ENCODE peak calls at places on chromosomes 1 and 21, in eight cellular contexts. J is PC-3; F is prostate gland; U is hepatocyte; V is NT2/D1; N is adipocyte; D is effector memory CD4-positive, alpha-beta T cell; M is stomach. K is an unnamed sample. For H3K4me1 and H3K36me3, the result is how much of the 10 kb centered on the place peaks cover.

GRCh38 chr1:65508051-65508450 is 87.6 kb downstream of the LEPR start:
- DNase-seq in J (no peak), F (no peak), U (no peak), V (no peak), N (no peak), D (no peak), M (no peak), K (no peak)

GRCh38 chr1:12157366-12158231 is 9.2 kb upstream of the TNFRSF1B start:
- DNase-seq in J (peak), F (no peak), U (no peak), V (no peak), N (no peak), D (no peak), M (no peak), K (peak)

GRCh38 chr1:10726355-10726754 is 70.1 kb downstream of the CASZ1 start:
- DNase-seq in J (peak), F (peak), U (no peak), V (no peak), N (no peak), D (no peak), M (peak), K (peak)

GRCh38 chr1:201495447-201496295 is 11.3 kb downstream of the CSRP1 start:
- DNase-seq in J (no peak), F (peak), U (peak), V (no peak), N (peak), D (no peak), M (peak), K (no peak)

GRCh38 chr1:186175588-186175987 is 199.5 kb downstream of the TPR start:
- DNase-seq in J (no peak), F (peak), U (no peak), V (no peak), N (no peak), D (no peak), M (no peak), K (no peak)

GRCh38 chr1:98405581-98406059 is 255.9 kb upstream of the SNX7 start:
- DNase-seq in J (peak), F (no peak), U (no peak), V (no peak), N (no peak), D (no peak), M (no peak), K (no peak)

GRCh38 chr1:87594736-87595383 is 266.2 kb downstream of the LMO4 start:
- DNase-seq in J (no peak), F (no peak), U (peak), V (no peak), N (no peak), D (no peak), M (no peak), K (no peak)

GRCh38 chr1:66262233-66262632 is 271.7 kb upstream of the SGIP1 start:
- DNase-seq in J (peak), F (peak), U (peak), V (no peak), N (peak), D (no peak), M (no peak), K (no peak)

GRCh38 chr1:47002211-47002610 is 21.3 kb upstream of the CYP4X1 start:
- DNase-seq in J (peak), F (no peak), U (no peak), V (peak), N (no peak), D (no peak), M (no peak), K (no peak)

GRCh38 chr1:197958438-197958837 is 41.3 kb downstream of the LHX9 start:
- DNase-seq in J (no peak), F (no peak), U (no peak), V (no peak), N (no peak), D (no peak), M (no peak), K (no peak)

GRCh38 chr1:117105003-117105402 is 16.5 kb downstream of the TRIM45 start:
- DNase-seq in J (no peak), F (no peak), U (no peak), V (no peak), N (no peak), D (no peak), M (no peak), K (no peak)

DNA sequence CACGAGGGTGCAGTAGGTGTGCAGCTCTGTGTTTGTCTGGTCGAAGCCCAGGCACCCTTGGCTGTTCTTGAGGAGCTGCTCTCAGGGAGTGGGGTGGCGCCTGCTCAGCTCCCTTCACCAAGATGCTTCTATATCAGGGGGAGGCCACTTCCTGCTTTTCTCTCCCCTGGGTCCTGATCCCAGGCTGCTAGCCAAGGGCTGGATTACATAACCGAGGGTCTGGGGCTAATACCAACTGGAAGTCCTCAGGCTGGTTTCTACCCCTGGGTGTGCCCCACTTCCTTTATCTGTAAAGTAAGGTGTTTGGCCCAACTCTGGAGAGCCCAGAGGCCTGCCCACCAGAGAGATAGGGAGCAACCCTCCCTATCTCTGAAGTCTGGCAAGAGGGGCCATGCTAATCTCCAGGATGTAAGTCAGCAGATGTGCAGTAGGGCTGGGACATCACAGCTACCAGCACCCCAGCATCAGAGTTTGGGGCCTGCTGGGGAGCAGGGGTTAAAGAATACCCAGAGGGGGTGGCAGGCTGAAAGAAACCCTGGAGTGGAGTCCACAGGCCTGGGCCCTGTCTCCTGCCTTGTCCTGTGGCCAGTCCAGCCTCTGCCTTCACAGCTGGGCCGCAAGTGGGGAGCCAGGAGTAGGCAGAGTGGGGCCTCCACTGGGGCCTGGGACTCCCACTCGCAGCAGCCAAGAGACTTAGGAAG is 2.1 kb downstream of the SELENBP1 start:
- DNase-seq in J (no peak), F (no peak), U (no peak), V (no peak), N (no peak), D (no peak), M (peak), K (no peak)
- H3K4me3 ChIP-seq in J (no peak), F (no peak), U (no peak), V (no peak), N (peak), D (no peak), M (peak), K (no peak)

DNA sequence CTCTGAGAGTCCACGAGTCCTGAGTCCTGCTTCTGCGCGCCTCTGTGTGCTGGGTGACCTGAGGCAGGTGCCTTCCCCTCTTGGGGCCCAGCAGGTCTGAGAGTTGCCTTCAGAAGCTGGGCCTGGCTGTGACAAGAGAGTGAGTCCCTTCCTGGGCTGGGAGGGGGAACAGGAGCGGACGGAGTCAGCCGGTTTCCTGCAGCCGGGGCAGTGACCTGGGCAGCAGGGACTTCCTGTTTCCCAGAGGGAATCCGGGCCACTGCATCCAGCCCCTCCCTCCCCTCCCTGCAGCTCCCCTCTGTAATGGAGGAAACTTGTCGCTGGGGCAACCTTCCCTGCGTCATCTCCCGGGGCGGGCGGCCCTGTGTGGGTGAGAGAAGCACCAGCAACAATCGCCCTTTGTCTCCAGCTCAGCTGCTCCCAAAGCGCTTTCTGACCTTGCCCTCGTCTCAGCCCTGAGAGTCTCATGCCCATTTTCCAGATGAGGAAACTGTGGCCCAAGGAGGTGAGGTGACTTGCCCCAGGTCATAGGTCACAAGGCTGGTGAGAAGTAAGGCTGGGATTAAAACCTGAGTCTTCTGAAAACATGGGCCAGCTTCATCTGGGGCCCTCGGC is 61.1 kb downstream of the SDC3 start:
- DNase-seq in J (no peak), F (no peak), U (peak), V (no peak), N (no peak), D (no peak), M (peak), K (no peak)
- H3K4me1 ChIP-seq in J (under half), F (under half), U (under half), V (half or more), N (under half), D (under half), M (under half), K (under half)

GRCh38 chr1:36537190-36537768 is 54.6 kb upstream of the CSF3R start:
- DNase-seq in J (no peak), F (no peak), U (no peak), V (no peak), N (no peak), D (no peak), M (no peak), K (no peak)

GRCh38 chr1:36542962-36543515 is 60.3 kb upstream of the CSF3R start:
- DNase-seq in J (peak), F (no peak), U (no peak), V (peak), N (peak), D (no peak), M (no peak), K (no peak)

GRCh38 chr1:36539526-36539925 is 56.8 kb upstream of the CSF3R start:
- DNase-seq in J (no peak), F (no peak), U (peak), V (no peak), N (no peak), D (no peak), M (no peak), K (no peak)

GRCh38 chr1:36540056-36540455 is 57.3 kb upstream of the CSF3R start:
- DNase-seq in J (no peak), F (no peak), U (no peak), V (no peak), N (no peak), D (no peak), M (no peak), K (no peak)

DNA sequence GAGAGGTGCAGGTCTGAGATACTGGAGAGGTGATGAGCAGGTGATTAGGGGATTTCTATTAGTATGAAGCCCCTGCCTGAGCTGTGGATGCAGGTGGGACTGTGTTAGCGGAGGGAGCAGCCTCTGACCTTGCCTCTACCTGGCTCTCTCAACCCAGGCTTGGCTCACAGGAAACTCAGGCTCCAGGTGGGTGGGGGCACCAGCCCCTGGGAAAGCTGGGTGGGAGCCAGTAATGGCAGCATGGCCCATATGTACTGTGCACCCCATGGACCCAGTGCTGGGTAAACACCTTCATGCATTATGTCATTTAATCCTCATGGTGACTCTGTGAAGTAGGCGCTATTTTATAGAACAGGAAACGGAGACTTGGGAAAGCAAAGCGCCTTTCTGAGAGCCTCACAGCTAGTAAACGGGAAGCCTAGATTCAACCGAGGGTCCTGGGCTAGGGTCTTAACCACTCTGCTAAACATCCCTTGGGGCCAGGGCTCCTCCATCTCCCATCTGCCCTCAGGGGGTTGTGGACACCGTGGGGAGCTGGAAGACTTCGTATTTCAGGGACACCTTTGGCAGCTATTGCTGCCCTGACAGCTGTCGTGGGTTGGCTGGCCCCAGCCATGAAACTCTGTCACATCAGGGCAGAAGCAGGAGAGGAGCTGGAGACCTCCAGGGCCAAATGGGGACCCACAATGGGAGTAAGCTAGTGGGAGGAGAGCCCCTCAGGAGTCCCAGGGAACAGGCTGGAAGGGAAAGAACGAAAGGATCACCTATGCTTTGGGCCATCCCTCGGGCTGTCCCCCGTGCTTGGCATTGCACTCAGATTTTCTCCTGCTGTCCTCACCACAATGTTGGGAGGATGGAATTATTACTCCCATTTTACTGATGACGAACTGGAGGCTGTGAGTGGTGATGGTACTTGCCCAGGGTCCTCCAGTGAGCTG is 59.6 kb upstream of the CSF3R start:
- DNase-seq in J (no peak), F (no peak), U (no peak), V (no peak), N (no peak), D (no peak), M (no peak), K (no peak)
- H3K36me3 ChIP-seq in J (under half), F (under half), U (under half), V (under half), N (under half), D (under half), M (under half), K (under half)

GRCh38 chr21:39656209-39656608 is 43.5 kb downstream of the B3GALT5 start:
- DNase-seq in J (no peak), F (no peak), U (no peak), V (no peak), N (no peak), D (no peak), M (no peak), K (no peak)
- H3K4me3 ChIP-seq in J (no peak), F (no peak), U (no peak), V (no peak), N (no peak), D (no peak), M (no peak), K (no peak)

DNA sequence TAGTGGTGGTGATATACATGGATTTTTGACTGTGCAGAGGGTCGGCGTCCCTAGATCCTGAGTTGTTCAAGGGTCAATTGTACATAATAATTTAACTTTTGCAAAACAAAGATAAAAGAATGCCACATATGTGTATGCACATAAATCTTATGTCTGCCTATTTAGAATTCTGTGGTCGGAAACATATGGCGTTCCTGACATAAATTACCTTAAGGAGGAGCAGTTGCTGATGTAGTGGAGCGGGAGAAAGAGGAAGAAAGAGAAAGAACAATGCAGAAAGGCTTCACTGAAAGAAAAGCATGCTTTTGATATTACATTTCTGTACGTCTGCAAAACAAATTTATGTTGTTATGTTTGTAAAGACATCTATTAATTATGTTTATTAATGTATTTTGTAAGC is 40.0 kb downstream of the S1PR1 start:
- DNase-seq in J (no peak), F (no peak), U (no peak), V (no peak), N (no peak), D (no peak), M (no peak), K (no peak)
- H3K4me1 ChIP-seq in J (under half), F (under half), U (under half), V (under half), N (under half), D (half or more), M (under half), K (half or more)

GRCh38 chr1:174991473-174991872 is 8.3 kb upstream of the CACYBP start:
- DNase-seq in J (no peak), F (no peak), U (no peak), V (no peak), N (no peak), D (no peak), M (no peak), K (no peak)
- H3K36me3 ChIP-seq in J (under half), F (under half), U (under half), V (under half), N (under half), D (under half), M (under half), K (under half)

GRCh38 chr1:228463559-228464455 is 23.4 kb upstream of the RNF187 start:
- DNase-seq in J (no peak), F (no peak), U (peak), V (no peak), N (peak), D (peak), M (peak), K (peak)

GRCh38 chr1:228460830-228461229 is 26.4 kb upstream of the RNF187 start:
- DNase-seq in J (no peak), F (no peak), U (no peak), V (no peak), N (no peak), D (no peak), M (no peak), K (no peak)

GRCh38 chr1:228464487-228464983 is 22.6 kb upstream of the RNF187 start:
- DNase-seq in J (no peak), F (no peak), U (peak), V (no peak), N (peak), D (peak), M (peak), K (peak)

GRCh38 chr1:228463009-228463558 is 24.1 kb upstream of the RNF187 start:
- DNase-seq in J (no peak), F (no peak), U (no peak), V (no peak), N (no peak), D (no peak), M (no peak), K (no peak)

GRCh38 chr1:228462560-228462959 is 24.6 kb upstream of the RNF187 start:
- DNase-seq in J (no peak), F (no peak), U (no peak), V (no peak), N (no peak), D (no peak), M (no peak), K (no peak)
- H3K4me3 ChIP-seq in J (no peak), F (no peak), U (no peak), V (no peak), N (no peak), D (no peak), M (no peak), K (no peak)

GRCh38 chr1:9703681-9704080 is 52.1 kb downstream of the PIK3CD start:
- DNase-seq in J (no peak), F (no peak), U (no peak), V (no peak), N (no peak), D (no peak), M (no peak), K (no peak)
- H3K4me1 ChIP-seq in J (under half), F (under half), U (under half), V (under half), N (under half), D (under half), M (under half), K (half or more)

GRCh38 chr1:1222575-1223225 is 8.7 kb upstream of the TNFRSF4 start:
- DNase-seq in J (no peak), F (no peak), U (no peak), V (no peak), N (no peak), D (no peak), M (no peak), K (no peak)
- H3K36me3 ChIP-seq in J (half or more), F (under half), U (under half), V (half or more), N (half or more), D (half or more), M (half or more), K (under half)

GRCh38 chr1:237471377-237471776 is 419.3 kb downstream of the ZP4 start:
- DNase-seq in J (no peak), F (no peak), U (no peak), V (no peak), N (no peak), D (no peak), M (no peak), K (no peak)

GRCh38 chr1:237467320-237467719 is 423.4 kb downstream of the ZP4 start:
- DNase-seq in J (no peak), F (no peak), U (no peak), V (no peak), N (no peak), D (no peak), M (no peak), K (no peak)

GRCh38 chr1:237473896-237474295 is 416.8 kb downstream of the ZP4 start:
- DNase-seq in J (no peak), F (no peak), U (no peak), V (no peak), N (no peak), D (no peak), M (no peak), K (no peak)

DNA sequence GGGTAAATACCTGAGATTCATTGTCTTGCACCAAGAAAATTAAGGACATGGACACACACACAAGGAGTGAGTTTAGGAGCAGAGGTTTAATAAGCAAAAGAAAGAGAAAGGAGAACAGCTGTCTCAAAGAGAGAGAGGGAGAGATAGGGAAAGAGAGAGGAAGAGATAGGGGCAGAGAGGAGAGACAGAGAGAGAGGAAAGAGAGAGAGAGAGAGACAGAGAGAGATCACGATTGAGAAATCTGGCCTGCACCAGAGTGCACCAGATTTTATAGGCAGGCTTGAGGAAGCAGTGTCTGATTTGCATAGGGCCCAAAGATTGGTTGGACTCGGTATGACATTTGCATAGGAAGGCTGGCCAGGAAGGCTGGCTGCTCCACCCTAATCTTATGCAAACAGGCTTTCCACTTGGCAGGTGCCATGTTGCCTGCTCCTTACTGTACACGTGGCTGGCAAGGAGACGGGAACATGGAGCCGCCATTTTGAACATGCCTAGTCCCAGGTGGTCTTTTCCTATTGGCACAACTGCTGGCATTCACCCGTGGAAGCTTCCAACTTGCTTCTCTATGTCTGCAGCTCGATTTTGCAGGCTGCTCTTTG is 419.9 kb downstream of the ZP4 start:
- DNase-seq in J (peak), F (no peak), U (no peak), V (peak), N (no peak), D (no peak), M (peak), K (no peak)
- H3K4me3 ChIP-seq in J (no peak), F (no peak), U (no peak), V (no peak), N (no peak), D (no peak), M (no peak), K (no peak)

K was measured in CD4-positive, alpha-beta memory T cell.